ENCODE peak calls at places on chromosomes 13 and 19, in five cellular contexts. R is heart left ventricle, J is fibroblast of mammary gland, G is uterus, N is lower lobe of right lung. M is an unnamed sample.

GRCh38 chr19:41754596-41754995 is 734 bp upstream of the CEACAM6 start:
- DNase-seq in N (no peak), G (no peak), J (no peak), R (no peak), M (no peak)

GRCh38 chr13:46343279-46343949 is 43.6 kb downstream of the RUBCNL start:
- DNase-seq in J (no peak), R (no peak), N (no peak), G (no peak), M (no peak)

GRCh38 chr19:16078311-16078758 is 2.0 kb downstream of the TPM4 start:
- DNase-seq in N (peak), R (peak), J (peak), G (peak), M (no peak)

GRCh38 chr19:15200575-15201364 is at the start of gene NOTCH3:
- DNase-seq in R (peak), G (no peak), J (no peak), N (no peak), M (no peak)

GRCh38 chr19:10408511-10409291 is 5.4 kb upstream of the CDC37 start:
- DNase-seq in N (peak), G (no peak), J (no peak), R (no peak), M (no peak)

GRCh38 chr13:31250435-31250834 is 50.7 kb downstream of the B3GLCT start:
- DNase-seq in N (no peak), J (no peak), R (no peak), G (no peak), M (no peak)

GRCh38 chr13:21517576-21517975 is 58.5 kb upstream of the ZDHHC20 start:
- DNase-seq in R (no peak), G (no peak), N (peak), J (no peak), M (no peak)

GRCh38 chr13:95898256-95898655 is 154.9 kb downstream of the UGGT2 start:
- DNase-seq in N (no peak), J (no peak), G (no peak), R (no peak), M (no peak)

GRCh38 chr19:532578-533484 is 1.3 kb downstream of the CDC34 start:
- DNase-seq in J (peak), G (peak), R (peak), N (peak), M (no peak)

GRCh38 chr13:74009100-74009668 is 125.0 kb downstream of the KLF12 start:
- DNase-seq in N (no peak), R (no peak), G (no peak), J (no peak), M (no peak)

GRCh38 chr13:74003374-74003773 is 130.8 kb downstream of the KLF12 start:
- DNase-seq in J (no peak), R (no peak), N (no peak), G (no peak), M (no peak)

GRCh38 chr13:74006666-74007065 is 127.5 kb downstream of the KLF12 start:
- DNase-seq in G (no peak), N (no peak), R (no peak), J (no peak), M (no peak)

GRCh38 chr13:74000906-74001305 is 133.3 kb downstream of the KLF12 start:
- DNase-seq in N (no peak), G (no peak), J (peak), R (no peak), M (no peak)

GRCh38 chr13:74005320-74006154 is 128.7 kb downstream of the KLF12 start:
- DNase-seq in R (no peak), J (no peak), N (no peak), G (no peak), M (no peak)
- H3K4me3 ChIP-seq in R (no peak), J (no peak), N (no peak), G (no peak), M (no peak)

DNA sequence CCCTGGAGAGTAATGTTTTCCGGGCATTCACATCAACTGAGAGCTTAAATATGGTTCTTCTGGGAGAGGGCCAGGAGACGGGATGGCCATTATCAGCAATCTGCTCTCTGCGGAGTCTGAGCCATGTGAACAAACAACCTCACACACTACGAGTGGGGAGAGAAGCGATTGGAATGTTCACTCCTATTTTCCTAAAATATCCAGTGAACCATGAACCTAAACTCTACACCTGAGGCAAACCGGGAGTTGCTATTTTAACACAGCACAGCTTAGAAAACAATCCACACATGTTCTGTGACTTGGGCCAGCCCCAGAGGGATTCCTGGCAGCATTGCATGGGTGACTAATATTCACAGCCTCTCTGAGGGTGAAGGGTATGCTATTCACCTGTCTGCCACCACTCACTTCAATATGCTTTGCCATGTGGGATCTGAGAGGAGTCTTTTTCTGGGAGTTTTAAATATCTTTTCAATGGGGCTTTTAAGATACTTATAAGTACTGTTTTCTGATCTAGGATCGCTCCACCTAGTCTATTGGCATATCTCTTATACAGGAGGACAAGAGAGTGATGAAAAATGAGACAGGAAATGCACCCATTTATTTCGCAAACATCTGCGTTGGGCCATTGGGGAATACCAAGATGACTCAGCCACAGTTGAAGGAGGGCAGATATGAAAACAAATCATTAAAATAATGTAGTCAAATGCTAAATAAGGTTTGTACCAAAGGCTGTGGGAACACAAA is 72.6 kb upstream of the SERP2 start:
- DNase-seq in G (peak), R (peak), J (peak), N (no peak), M (peak)
- TF ChIP-seq CTCF in G (no peak), R (no peak), J (no peak), N (no peak), M (no peak)

DNA sequence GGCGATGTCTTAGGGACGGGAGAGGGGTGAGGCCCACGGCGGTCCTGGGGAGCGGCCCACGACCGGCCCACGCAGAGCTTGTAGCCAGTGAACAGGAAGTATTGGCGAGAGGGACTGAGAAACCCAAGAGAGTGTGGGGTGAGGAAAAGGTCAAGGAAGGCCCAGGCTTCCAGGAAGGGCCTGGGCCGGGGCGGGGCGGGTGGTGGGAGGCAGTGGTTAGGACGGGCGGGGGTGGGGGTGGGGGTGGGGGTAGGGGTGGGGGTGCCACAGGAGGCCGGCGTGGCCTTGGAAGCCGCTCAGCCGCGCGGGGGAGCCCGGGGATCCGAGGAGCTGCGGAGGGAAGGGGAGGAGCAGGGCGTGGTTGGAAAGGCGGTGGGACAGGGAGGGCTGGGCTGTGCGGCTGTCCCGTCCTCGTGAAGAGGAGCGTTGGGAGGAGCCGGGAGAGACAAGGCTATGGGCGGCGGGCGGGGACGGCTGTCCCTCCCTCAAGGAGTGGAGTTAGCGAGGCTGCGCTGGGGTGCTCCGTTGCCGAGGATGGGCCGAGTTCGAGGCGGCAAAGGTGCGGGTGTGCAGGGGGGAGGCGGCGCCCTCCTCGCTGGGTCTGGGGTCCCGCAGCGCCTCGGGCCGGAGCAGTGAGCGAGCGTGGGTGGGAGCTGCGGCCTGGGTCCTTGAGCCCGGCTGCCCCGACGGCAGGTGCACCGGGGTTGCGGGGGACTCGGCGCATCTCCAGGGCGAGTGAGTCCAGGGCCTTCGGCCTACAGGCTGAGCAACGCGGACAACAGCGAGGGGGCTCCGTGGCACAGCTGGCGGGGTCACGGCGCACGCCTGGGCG is 254.4 kb upstream of the SGCG start:
- DNase-seq in R (peak), J (peak), G (peak), N (peak), M (peak)
- H3K4me3 ChIP-seq in R (peak), J (peak), G (peak), N (peak), M (peak)

GRCh38 chr19:3852614-3853254 is 16.1 kb downstream of the ZFR2 start:
- DNase-seq in G (no peak), J (peak), R (no peak), N (no peak), M (no peak)
- TF ChIP-seq CTCF in G (no peak), J (peak), R (no peak), N (peak), M (no peak)

M was measured in BJ.